ENCODE peak calls at places on chromosomes 13 and 19, in four cellular contexts. R is HCT116, V is H1, N is K562. M is an unnamed sample.

GRCh38 chr13:29847501-29847983 is 2.9 kb downstream of the UBL3 start:
- DNase-seq in R (no peak), V (no peak), N (no peak), M (no peak)

GRCh38 chr19:5349041-5349440 is 8.4 kb upstream of the PTPRS start:
- DNase-seq in N (no peak), V (no peak), R (no peak), M (no peak)

GRCh38 chr13:100124265-100124664 is 35.4 kb downstream of the PCCA start:
- DNase-seq in R (no peak), N (peak; percentile 4), V (no peak), M (no peak)

GRCh38 chr19:5693195-5694166 is 3.4 kb downstream of the RPL36 start:
- DNase-seq in R (no peak), V (no peak), N (no peak), M (no peak)

GRCh38 chr19:7200739-7201138 is 93.5 kb downstream of the INSR start:
- DNase-seq in R (no peak), V (no peak), N (no peak), M (no peak)

GRCh38 chr13:27038323-27038722 is 133.3 kb downstream of the USP12 start:
- DNase-seq in V (no peak), N (no peak), R (peak; percentile 34), M (no peak)

GRCh38 chr13:90201198-90201597 is 1146.3 kb upstream of the MIR17HG start:
- DNase-seq in R (no peak), N (no peak), V (no peak), M (no peak)

GRCh38 chr19:10624585-10624984 is 768 bp upstream of the SLC44A2 start:
- DNase-seq in V (no peak), N (no peak), R (no peak), M (no peak)

GRCh38 chr19:12092065-12092867 is 27.7 kb downstream of the ZNF844 start:
- DNase-seq in V (peak; percentile 93), N (peak; percentile 91), R (no peak), M (peak; percentile 94)

GRCh38 chr19:10936661-10937084 is 8.1 kb downstream of the TIMM29 start:
- DNase-seq in R (peak; percentile 74), N (peak; percentile 83), V (no peak), M (peak; percentile 89)

GRCh38 chr19:19997656-19998268 is 41.5 kb downstream of the ZNF682 start:
- DNase-seq in V (peak; percentile 90), N (peak; percentile 12), R (no peak), M (peak; percentile 40)

GRCh38 chr13:43776680-43777079 is 10.1 kb downstream of the ENOX1 start:
- DNase-seq in R (no peak), N (no peak), V (no peak), M (no peak)

GRCh38 chr19:10501971-10502523 is 1.1 kb downstream of the KEAP1 start:
- DNase-seq in R (no peak), V (peak; percentile 71), N (peak; percentile 45), M (no peak)

GRCh38 chr13:73844986-73845385 is 289.2 kb downstream of the KLF12 start:
- DNase-seq in V (no peak), R (no peak), N (no peak), M (no peak)

GRCh38 chr19:53102186-53102585 is 1.0 kb downstream of the ZNF160 start:
- DNase-seq in V (no peak), R (no peak), N (peak; percentile 35), M (no peak)

GRCh38 chr19:53102701-53103140 is 501 bp downstream of the ZNF160 start:
- DNase-seq in R (no peak), V (no peak), N (peak; percentile 30), M (no peak)

GRCh38 chr19:53103903-53104203 is 631 bp upstream of the ZNF160 start:
- DNase-seq in N (no peak), V (no peak), R (no peak), M (no peak)

GRCh38 chr19:53101518-53101917 is 1.7 kb downstream of the ZNF160 start:
- DNase-seq in N (peak; percentile 51), V (no peak), R (no peak), M (no peak)

DNA sequence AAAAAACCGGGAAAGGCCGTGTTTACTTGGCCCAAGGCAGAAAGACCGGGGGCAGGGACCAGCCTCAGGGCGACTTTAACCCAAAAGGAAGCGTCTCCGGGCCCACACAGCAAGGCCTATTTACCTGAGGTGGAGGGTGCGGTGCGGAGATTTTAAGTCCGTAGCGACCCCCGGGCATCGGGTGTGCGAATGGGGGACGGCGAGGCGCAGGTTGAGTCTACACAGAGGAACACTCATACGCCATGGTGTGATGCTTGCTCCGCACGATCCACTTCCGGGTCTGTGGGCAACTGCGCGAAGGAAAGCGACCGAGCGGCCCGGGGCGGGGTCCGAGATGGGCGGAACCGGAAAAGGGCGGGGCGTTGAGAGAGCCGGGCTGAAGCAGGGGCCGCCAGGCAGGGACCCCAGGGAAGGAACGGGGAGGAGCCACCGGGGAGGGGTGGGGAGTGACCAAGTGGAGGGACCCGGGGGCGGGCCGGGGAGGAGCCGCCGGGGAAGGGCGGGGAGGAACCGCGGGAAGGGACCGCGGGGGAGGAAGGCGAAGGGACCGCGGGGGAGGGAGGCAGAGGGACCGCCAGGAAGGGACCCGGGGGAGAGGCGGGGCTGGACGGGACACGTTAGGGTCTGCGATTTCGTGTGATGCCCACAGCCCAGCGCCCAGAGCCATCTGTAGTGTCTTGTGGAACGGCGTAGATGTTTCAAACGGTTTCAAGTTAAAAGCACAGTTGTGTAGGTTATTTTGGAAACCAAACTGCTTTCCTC is at the start of gene ZNF160:
- DNase-seq in V (peak; percentile 99), N (peak; percentile 98), R (peak; percentile 90), M (peak; percentile 96)
- H3K4me3 ChIP-seq in V (peak within 1 kb of the TSS; percentile 98), N (peak within 1 kb of the TSS; percentile 75), R (peak within 1 kb of the TSS; percentile 91), M (peak within 1 kb of the TSS; percentile 95)

DNA sequence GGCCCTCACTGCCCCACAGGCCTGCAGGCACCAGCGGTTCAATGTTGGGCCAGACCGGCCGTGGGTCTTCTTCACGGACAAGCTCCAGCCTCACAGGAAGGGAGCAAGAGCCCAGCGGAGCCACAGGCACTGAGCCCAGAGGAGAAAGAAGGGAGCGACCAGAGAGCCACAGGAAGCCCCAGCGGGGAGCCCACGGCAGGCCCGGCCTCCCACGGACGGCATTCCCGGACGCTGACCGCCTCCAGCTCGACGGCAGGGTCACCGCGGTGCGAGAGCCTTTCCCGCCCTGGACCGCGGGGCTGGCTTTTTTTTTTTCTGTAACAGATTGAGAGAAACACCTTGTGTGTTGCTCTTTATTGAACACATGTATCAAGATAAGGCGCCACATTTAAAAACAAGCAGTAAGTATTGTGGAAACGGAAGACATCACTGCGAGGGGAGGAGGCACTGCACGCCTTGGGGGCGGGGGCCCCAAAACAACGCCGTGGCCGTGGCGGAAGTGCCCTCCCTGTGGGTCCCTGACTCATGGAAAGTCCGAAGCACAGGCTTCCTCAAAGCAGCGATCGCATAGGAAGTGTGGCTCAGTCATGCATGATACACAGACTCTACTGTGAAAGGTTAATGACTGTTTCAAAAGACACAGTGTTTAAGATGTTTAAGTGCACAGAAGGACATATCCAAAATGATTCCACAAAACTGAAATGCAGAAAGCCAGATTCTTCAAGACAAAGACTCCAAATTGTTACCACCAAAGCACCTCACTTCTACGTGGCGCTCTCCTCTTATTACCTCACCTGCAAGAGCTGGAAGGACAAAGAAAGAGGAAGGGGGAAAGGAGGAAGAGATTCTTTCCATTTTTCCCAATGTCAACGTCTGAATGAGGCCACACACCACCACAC is 3.5 kb downstream of the RASA3 start:
- DNase-seq in N (peak; percentile 87), V (no peak), R (peak; percentile 72), M (no peak)
- TF ChIP-seq ZNF274 in N (no peak), V (no peak), R (no peak), M (no peak)

GRCh38 chr19:1567848-1568227 is 287 bp downstream of the MEX3D start:
- DNase-seq in V (no peak), N (peak; percentile 29), R (no peak), M (no peak)
- H3K4me3 ChIP-seq in V (no peak overlapping the region), N (peak overlapping the region; percentile 50), R (peak overlapping the region; percentile 65), M (no peak overlapping the region)

DNA sequence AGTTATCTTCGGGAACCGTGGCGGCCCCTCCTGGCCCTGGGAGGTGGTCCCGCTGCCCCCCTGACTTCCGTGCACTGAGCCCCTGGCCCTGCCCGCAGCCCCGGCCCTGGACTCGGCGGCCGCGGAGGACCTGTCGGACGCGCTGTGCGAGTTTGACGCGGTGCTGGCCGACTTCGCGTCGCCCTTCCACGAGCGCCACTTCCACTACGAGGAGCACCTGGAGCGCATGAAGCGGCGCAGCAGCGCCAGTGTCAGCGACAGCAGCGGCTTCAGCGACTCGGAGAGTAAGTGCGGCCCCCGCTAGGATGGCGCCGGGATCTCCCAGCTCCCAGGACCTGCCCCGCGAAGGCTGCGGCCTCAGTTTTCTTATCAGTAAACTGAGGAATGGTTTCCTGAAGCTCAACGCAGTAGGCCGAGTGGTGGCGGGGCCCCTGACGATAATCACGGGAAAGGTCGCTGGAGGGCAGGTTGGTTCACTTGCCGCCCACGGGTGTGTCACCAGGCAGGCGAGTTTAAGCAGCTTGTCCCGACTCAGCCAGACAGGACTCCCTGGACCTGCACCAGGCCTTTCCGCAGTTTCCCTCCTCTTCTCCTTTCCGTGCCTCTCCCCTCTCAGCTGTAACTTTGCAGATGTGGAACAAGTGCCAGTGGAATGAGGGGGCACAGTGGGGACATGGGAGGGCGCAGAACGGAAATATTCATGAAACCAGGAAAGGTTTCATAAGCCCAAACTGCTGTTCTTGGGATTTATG is 1.0 kb downstream of the RGCC start:
- DNase-seq in V (peak; percentile 63), R (no peak), N (peak; percentile 70), M (no peak)
- TF ChIP-seq ZNF274 in V (no peak), R (no peak), N (no peak), M (no peak)

DNA sequence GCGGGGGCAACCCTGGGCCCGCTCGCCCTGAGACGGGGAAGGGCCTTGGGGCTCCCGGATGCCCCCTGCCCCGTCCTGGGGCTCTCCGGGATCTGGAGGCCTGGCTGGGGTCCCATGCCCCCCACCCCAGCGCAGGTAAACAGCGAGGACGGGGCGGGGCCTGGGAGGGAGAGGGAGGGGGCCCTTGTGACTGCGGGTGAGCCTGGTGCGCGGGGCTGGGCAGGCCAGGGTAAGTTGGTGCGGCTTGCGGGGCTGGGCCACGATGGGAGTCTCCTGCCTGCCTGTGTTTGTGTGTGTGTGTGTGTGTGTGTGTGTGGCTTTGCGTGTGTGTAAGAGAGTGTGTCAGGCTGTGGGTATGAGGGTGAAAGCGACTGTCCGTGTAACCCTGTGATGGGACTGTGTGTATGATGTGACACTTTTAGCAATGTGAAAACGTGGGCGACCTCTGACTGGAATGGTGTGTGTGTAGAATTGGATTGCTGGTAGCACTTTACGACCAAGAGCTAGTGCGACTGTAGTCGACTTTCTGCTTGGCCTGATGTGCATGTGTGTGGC is 426 bp downstream of the KLC3 start:
- DNase-seq in R (no peak), N (no peak), V (no peak), M (no peak)
- H3K4me3 ChIP-seq in R (peak overlapping the region; percentile 67), N (peak overlapping the region; percentile 42), V (peak overlapping the region; percentile 29), M (peak overlapping the region; percentile 36)

M was measured in NT2/D1.